ENCODE peak calls at places on chromosomes 7 and 10, in ten cellular contexts. O, B, S, Y, E, Q, J, N, W and M are unnamed samples.

GRCh38 chr10:30538086-30538485 is 91.5 kb downstream of the LYZL2 start:
- DNase-seq in Q (peak), N (no peak), B (no peak), J (no peak), S (no peak), W (no peak), Y (no peak), O (no peak), E (no peak), M (no peak)

GRCh38 chr7:159117366-159118219 is 27.1 kb downstream of the VIPR2 start:
- DNase-seq in W (no peak), O (no peak), Y (no peak), N (no peak), Q (no peak), B (no peak), S (no peak), E (no peak), J (no peak), M (no peak)

GRCh38 chr10:26755443-26755903 is 58.0 kb downstream of the PDSS1 start:
- DNase-seq in E (peak), O (no peak), Q (peak), S (no peak), W (no peak), B (peak), J (no peak), Y (no peak), N (no peak), M (no peak)

GRCh38 chr10:22874189-22874854 is 53.5 kb upstream of the ARMC3 start:
- DNase-seq in Y (no peak), J (no peak), N (no peak), S (no peak), E (no peak), O (no peak), W (no peak), Q (no peak), B (no peak), M (no peak)

GRCh38 chr10:125163803-125164202 is 3.4 kb upstream of the CTBP2 start:
- DNase-seq in S (no peak), E (no peak), N (no peak), O (no peak), J (no peak), B (no peak), W (no peak), Y (no peak), Q (no peak), M (no peak)

GRCh38 chr7:32218741-32219283 is 148.6 kb upstream of the PDE1C start:
- DNase-seq in N (no peak), B (no peak), O (no peak), S (no peak), W (no peak), E (no peak), Q (no peak), Y (no peak), J (no peak), M (no peak)

GRCh38 chr7:42274052-42274451 is 37.0 kb upstream of the GLI3 start:
- DNase-seq in O (no peak), J (no peak), Y (no peak), Q (peak), W (no peak), S (no peak), N (no peak), B (peak), E (no peak), M (no peak)

GRCh38 chr7:7732566-7733290 is 14.3 kb upstream of the RPA3 start:
- DNase-seq in B (peak), W (no peak), Y (no peak), S (no peak), J (no peak), Q (peak), N (peak), E (no peak), O (no peak), M (no peak)

GRCh38 chr10:33791295-33791694 is 456.8 kb upstream of the NRP1 start:
- DNase-seq in O (no peak), Y (no peak), S (no peak), Q (no peak), W (no peak), N (no peak), J (no peak), E (no peak), B (peak), M (no peak)

GRCh38 chr10:116053910-116054309 is 219.1 kb downstream of the GFRA1 start:
- DNase-seq in E (no peak), Y (no peak), W (no peak), O (no peak), Q (no peak), J (no peak), S (no peak), N (no peak), B (no peak), M (no peak)

GRCh38 chr7:8365499-8366110 is 67.8 kb upstream of the NXPH1 start:
- DNase-seq in O (no peak), Q (peak), S (no peak), J (no peak), W (no peak), N (no peak), Y (no peak), B (no peak), E (no peak), M (no peak)